ENCODE peak calls at places on chromosomes 3 and 15, in five cellular contexts. One of them, this sample, is unnamed.

GRCh38 chr3:112605285-112605684 is 35.7 kb downstream of the CCDC80 start:
- DNase-seq in tibial artery: no peak
- DNase-seq in astrocyte: peak; percentile 98
- DNase-seq in brain microvascular endothelial cell: peak; percentile 99
- DNase-seq in RWPE2: no peak
- DNase-seq in this sample: peak; percentile 33

GRCh38 chr15:40239671-40240618 is 1.1 kb downstream of the PAK6 start:
- DNase-seq in tibial artery: no peak
- DNase-seq in astrocyte: no peak
- DNase-seq in brain microvascular endothelial cell: no peak
- DNase-seq in RWPE2: no peak
- DNase-seq in this sample: no peak

GRCh38 chr3:161104561-161105551 is at the start of gene B3GALNT1:
- DNase-seq in tibial artery: peak; percentile 22
- DNase-seq in astrocyte: peak; percentile 74
- DNase-seq in brain microvascular endothelial cell: peak; percentile 32
- DNase-seq in RWPE2: no peak
- DNase-seq in this sample: peak; percentile 73

GRCh38 chr3:52439426-52440248 is 5.3 kb downstream of the SEMA3G start:
- DNase-seq in tibial artery: no peak
- DNase-seq in astrocyte: no peak
- DNase-seq in brain microvascular endothelial cell: no peak
- DNase-seq in RWPE2: no peak
- DNase-seq in this sample: no peak

GRCh38 chr3:3685721-3686120 is 113.5 kb upstream of the LRRN1 start:
- DNase-seq in tibial artery: no peak
- DNase-seq in astrocyte: no peak
- DNase-seq in brain microvascular endothelial cell: no peak
- DNase-seq in RWPE2: no peak
- DNase-seq in this sample: no peak

GRCh38 chr3:73571238-73571741 is 53.5 kb downstream of the PDZRN3 start:
- DNase-seq in tibial artery: no peak
- DNase-seq in astrocyte: no peak
- DNase-seq in brain microvascular endothelial cell: no peak
- DNase-seq in RWPE2: no peak
- DNase-seq in this sample: no peak

GRCh38 chr15:51561271-51561670 is 61.3 kb downstream of the DMXL2 start:
- DNase-seq in tibial artery: no peak
- DNase-seq in astrocyte: no peak
- DNase-seq in brain microvascular endothelial cell: no peak
- DNase-seq in RWPE2: no peak
- DNase-seq in this sample: no peak

GRCh38 chr3:53824795-53825194 is 21.4 kb downstream of the CHDH start:
- DNase-seq in tibial artery: no peak
- DNase-seq in astrocyte: no peak
- DNase-seq in brain microvascular endothelial cell: no peak
- DNase-seq in RWPE2: no peak
- DNase-seq in this sample: no peak

GRCh38 chr15:40048155-40048792 is 9.3 kb upstream of the SRP14 start:
- DNase-seq in tibial artery: no peak
- DNase-seq in astrocyte: no peak
- DNase-seq in brain microvascular endothelial cell: no peak
- DNase-seq in RWPE2: no peak
- DNase-seq in this sample: no peak

GRCh38 chr3:87390821-87391220 is 114.4 kb upstream of the POU1F1 start:
- DNase-seq in tibial artery: no peak
- DNase-seq in astrocyte: no peak
- DNase-seq in brain microvascular endothelial cell: no peak
- DNase-seq in RWPE2: no peak
- DNase-seq in this sample: no peak

GRCh38 chr3:78268716-78269668 is 1229.1 kb downstream of the ROBO2 start:
- DNase-seq in tibial artery: no peak
- DNase-seq in astrocyte: no peak
- DNase-seq in brain microvascular endothelial cell: no peak
- DNase-seq in RWPE2: no peak
- DNase-seq in this sample: no peak

GRCh38 chr15:59200560-59200959 is 6.1 kb upstream of the LDHAL6B start:
- DNase-seq in tibial artery: no peak
- DNase-seq in astrocyte: peak; percentile 24
- DNase-seq in brain microvascular endothelial cell: no peak
- DNase-seq in RWPE2: peak; percentile 15
- DNase-seq in this sample: no peak

GRCh38 chr15:59205839-59206622 is 612 bp upstream of the LDHAL6B start:
- DNase-seq in tibial artery: no peak
- DNase-seq in astrocyte: no peak
- DNase-seq in brain microvascular endothelial cell: no peak
- DNase-seq in RWPE2: peak; percentile 52
- DNase-seq in this sample: no peak

GRCh38 chr15:59206623-59207183 is at the start of gene LDHAL6B:
- DNase-seq in tibial artery: no peak
- DNase-seq in astrocyte: no peak
- DNase-seq in brain microvascular endothelial cell: no peak
- DNase-seq in RWPE2: peak; percentile 66
- DNase-seq in this sample: no peak

GRCh38 chr15:59203026-59203425 is 3.6 kb upstream of the LDHAL6B start:
- DNase-seq in tibial artery: no peak
- DNase-seq in astrocyte: no peak
- DNase-seq in brain microvascular endothelial cell: no peak
- DNase-seq in RWPE2: no peak
- DNase-seq in this sample: no peak

GRCh38 chr15:59203572-59203971 is 3.1 kb upstream of the LDHAL6B start:
- DNase-seq in tibial artery: no peak
- DNase-seq in astrocyte: no peak
- DNase-seq in brain microvascular endothelial cell: no peak
- DNase-seq in RWPE2: peak; percentile 11
- DNase-seq in this sample: no peak
- H3K36me3 ChIP-seq in tibial artery: peaks cover 92% of the 10 kb centered on the region
- H3K36me3 ChIP-seq in astrocyte: peaks cover 48% of the 10 kb centered on the region
- H3K36me3 ChIP-seq in brain microvascular endothelial cell: peaks cover 82% of the 10 kb centered on the region
- H3K36me3 ChIP-seq in RWPE2: peaks cover 98% of the 10 kb centered on the region
- H3K36me3 ChIP-seq in this sample: peaks cover 46% of the 10 kb centered on the region

GRCh38 chr3:33218072-33218445 is 551 bp downstream of the SUSD5 start:
- DNase-seq in tibial artery: no peak
- DNase-seq in astrocyte: peak; percentile 10
- DNase-seq in brain microvascular endothelial cell: peak; percentile 10
- DNase-seq in RWPE2: no peak
- DNase-seq in this sample: peak; percentile 2
- H3K27me3 ChIP-seq in tibial artery: no peaks in the 10 kb centered on the region
- H3K27me3 ChIP-seq in astrocyte: peaks cover 9% of the 10 kb centered on the region
- H3K27me3 ChIP-seq in brain microvascular endothelial cell: no peaks in the 10 kb centered on the region
- H3K27me3 ChIP-seq in RWPE2: peaks cover 21% of the 10 kb centered on the region
- H3K27me3 ChIP-seq in this sample: no peaks in the 10 kb centered on the region

DNA sequence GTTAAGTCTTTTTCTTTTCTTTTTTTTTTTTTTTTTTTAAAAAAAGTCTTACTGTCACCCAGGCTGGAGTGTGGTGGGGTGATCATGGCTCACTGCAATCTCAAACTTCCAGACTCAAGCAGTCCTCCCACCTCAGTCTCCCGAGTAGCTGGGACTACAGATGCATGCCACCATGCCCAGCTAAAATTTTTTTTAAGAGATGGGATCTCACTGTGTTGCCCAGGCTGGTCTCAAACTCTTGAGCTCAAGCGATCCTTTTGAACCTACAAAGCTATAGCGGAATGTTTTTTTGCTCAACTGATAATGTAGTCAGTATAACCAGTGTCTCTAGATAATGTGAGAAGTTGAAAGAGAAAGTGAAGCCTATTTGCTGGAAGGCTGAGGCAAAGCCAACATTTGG is 3.9 kb upstream of the IGF2BP2 start:
- DNase-seq in tibial artery: no peak
- DNase-seq in astrocyte: no peak
- DNase-seq in brain microvascular endothelial cell: no peak
- DNase-seq in RWPE2: no peak
- DNase-seq in this sample: no peak
- H3K4me3 ChIP-seq in tibial artery: no peak overlapping the region
- H3K4me3 ChIP-seq in astrocyte: no peak overlapping the region
- H3K4me3 ChIP-seq in brain microvascular endothelial cell: no peak overlapping the region
- H3K4me3 ChIP-seq in RWPE2: no peak overlapping the region
- H3K4me3 ChIP-seq in this sample: no peak overlapping the region

GRCh38 chr15:43403616-43404015 is 32.7 kb downstream of the TUBGCP4 start:
- DNase-seq in tibial artery: no peak
- DNase-seq in astrocyte: no peak
- DNase-seq in brain microvascular endothelial cell: no peak
- DNase-seq in RWPE2: no peak
- DNase-seq in this sample: no peak

GRCh38 chr15:43406192-43406591 is 35.3 kb downstream of the TUBGCP4 start:
- DNase-seq in tibial artery: no peak
- DNase-seq in astrocyte: no peak
- DNase-seq in brain microvascular endothelial cell: no peak
- DNase-seq in RWPE2: no peak
- DNase-seq in this sample: no peak

GRCh38 chr15:43406808-43407207 is 35.9 kb downstream of the TUBGCP4 start:
- DNase-seq in tibial artery: no peak
- DNase-seq in astrocyte: no peak
- DNase-seq in brain microvascular endothelial cell: no peak
- DNase-seq in RWPE2: no peak
- DNase-seq in this sample: no peak

GRCh38 chr15:43404130-43404529 is 33.2 kb downstream of the TUBGCP4 start:
- DNase-seq in tibial artery: no peak
- DNase-seq in astrocyte: no peak
- DNase-seq in brain microvascular endothelial cell: no peak
- DNase-seq in RWPE2: no peak
- DNase-seq in this sample: no peak

DNA sequence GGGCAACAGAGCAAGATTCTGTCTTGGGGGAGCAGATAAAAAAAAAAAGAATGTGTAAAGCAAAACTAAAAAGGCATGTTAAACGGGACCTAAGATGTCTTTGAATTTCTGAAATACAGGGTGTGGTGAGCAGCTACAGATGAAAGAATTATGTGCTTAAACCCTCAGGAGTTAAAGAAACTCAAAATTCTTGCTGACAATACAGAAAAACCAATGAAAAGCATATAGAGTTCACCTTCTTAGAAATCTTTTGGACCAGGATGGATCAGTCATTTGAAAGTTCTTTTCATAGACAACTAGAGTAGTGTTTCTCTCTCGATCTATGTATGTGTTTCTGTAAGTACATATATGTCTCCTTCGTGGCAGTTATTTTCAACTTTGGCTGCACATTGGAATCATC is 31.4 kb downstream of the TUBGCP4 start:
- DNase-seq in tibial artery: no peak
- DNase-seq in astrocyte: no peak
- DNase-seq in brain microvascular endothelial cell: no peak
- DNase-seq in RWPE2: no peak
- DNase-seq in this sample: no peak
- H3K36me3 ChIP-seq in tibial artery: peaks cover 100% of the 10 kb centered on the region
- H3K36me3 ChIP-seq in astrocyte: peaks cover 69% of the 10 kb centered on the region
- H3K36me3 ChIP-seq in brain microvascular endothelial cell: peaks cover 51% of the 10 kb centered on the region
- H3K36me3 ChIP-seq in RWPE2: peaks cover 98% of the 10 kb centered on the region
- H3K36me3 ChIP-seq in this sample: peaks cover 78% of the 10 kb centered on the region

GRCh38 chr3:31639828-31640227 is 107.1 kb downstream of the STT3B start:
- DNase-seq in tibial artery: no peak
- DNase-seq in astrocyte: no peak
- DNase-seq in brain microvascular endothelial cell: no peak
- DNase-seq in RWPE2: no peak
- DNase-seq in this sample: no peak

GRCh38 chr3:31634485-31634884 is 101.8 kb downstream of the STT3B start:
- DNase-seq in tibial artery: no peak
- DNase-seq in astrocyte: peak; percentile 44
- DNase-seq in brain microvascular endothelial cell: peak; percentile 43
- DNase-seq in RWPE2: no peak
- DNase-seq in this sample: peak; percentile 23

GRCh38 chr3:31636693-31637442 is 104.1 kb downstream of the STT3B start:
- DNase-seq in tibial artery: no peak
- DNase-seq in astrocyte: no peak
- DNase-seq in brain microvascular endothelial cell: no peak
- DNase-seq in RWPE2: no peak
- DNase-seq in this sample: no peak

GRCh38 chr3:31636063-31636462 is 103.3 kb downstream of the STT3B start:
- DNase-seq in tibial artery: no peak
- DNase-seq in astrocyte: no peak
- DNase-seq in brain microvascular endothelial cell: no peak
- DNase-seq in RWPE2: no peak
- DNase-seq in this sample: no peak

GRCh38 chr3:31635586-31635985 is 102.9 kb downstream of the STT3B start:
- DNase-seq in tibial artery: no peak
- DNase-seq in astrocyte: no peak
- DNase-seq in brain microvascular endothelial cell: no peak
- DNase-seq in RWPE2: no peak
- DNase-seq in this sample: no peak
- H3K27me3 ChIP-seq in tibial artery: no peaks in the 10 kb centered on the region
- H3K27me3 ChIP-seq in astrocyte: no peaks in the 10 kb centered on the region
- H3K27me3 ChIP-seq in brain microvascular endothelial cell: no peaks in the 10 kb centered on the region
- H3K27me3 ChIP-seq in RWPE2: no peaks in the 10 kb centered on the region
- H3K27me3 ChIP-seq in this sample: no peaks in the 10 kb centered on the region

GRCh38 chr15:68781209-68781608 is 39.5 kb downstream of the ANP32A start:
- DNase-seq in tibial artery: no peak
- DNase-seq in astrocyte: no peak
- DNase-seq in brain microvascular endothelial cell: no peak
- DNase-seq in RWPE2: no peak
- DNase-seq in this sample: no peak
- H3K4me3 ChIP-seq in tibial artery: no peak overlapping the region
- H3K4me3 ChIP-seq in astrocyte: no peak overlapping the region
- H3K4me3 ChIP-seq in brain microvascular endothelial cell: no peak overlapping the region
- H3K4me3 ChIP-seq in RWPE2: no peak overlapping the region
- H3K4me3 ChIP-seq in this sample: no peak overlapping the region

DNA sequence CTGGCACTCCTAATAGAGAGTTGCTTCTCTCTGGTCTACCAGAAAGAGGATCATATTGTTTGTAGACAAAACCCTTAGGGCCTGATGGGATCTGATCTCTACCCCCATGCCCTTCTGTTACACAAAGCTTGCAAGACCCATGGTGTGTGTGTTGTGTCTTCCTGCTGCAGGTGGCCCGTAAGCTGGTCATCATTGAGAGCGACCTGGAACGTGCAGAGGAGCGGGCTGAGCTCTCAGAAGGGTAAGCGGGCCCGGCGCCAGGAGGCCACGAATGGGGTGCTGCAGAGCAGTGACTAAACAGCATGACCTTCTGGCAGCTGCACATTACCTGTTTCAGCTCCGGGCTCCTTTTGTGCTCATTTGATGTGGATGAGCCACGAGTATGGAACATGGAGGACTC is 18.2 kb downstream of the TPM1 start:
- DNase-seq in tibial artery: no peak
- DNase-seq in astrocyte: no peak
- DNase-seq in brain microvascular endothelial cell: no peak
- DNase-seq in RWPE2: no peak
- DNase-seq in this sample: no peak
- H3K36me3 ChIP-seq in tibial artery: peaks cover 100% of the 10 kb centered on the region
- H3K36me3 ChIP-seq in astrocyte: peaks cover 96% of the 10 kb centered on the region
- H3K36me3 ChIP-seq in brain microvascular endothelial cell: peaks cover 98% of the 10 kb centered on the region
- H3K36me3 ChIP-seq in RWPE2: peaks cover 100% of the 10 kb centered on the region
- H3K36me3 ChIP-seq in this sample: peaks cover 98% of the 10 kb centered on the region

GRCh38 chr3:128442949-128443348 is 23.7 kb downstream of the DNAJB8 start:
- DNase-seq in tibial artery: no peak
- DNase-seq in astrocyte: no peak
- DNase-seq in brain microvascular endothelial cell: no peak
- DNase-seq in RWPE2: no peak
- DNase-seq in this sample: no peak
- H3K27me3 ChIP-seq in tibial artery: no peaks in the 10 kb centered on the region
- H3K27me3 ChIP-seq in astrocyte: peaks cover 28% of the 10 kb centered on the region
- H3K27me3 ChIP-seq in brain microvascular endothelial cell: peaks cover 8% of the 10 kb centered on the region
- H3K27me3 ChIP-seq in RWPE2: no peaks in the 10 kb centered on the region
- H3K27me3 ChIP-seq in this sample: no peaks in the 10 kb centered on the region

GRCh38 chr3:116864627-116864927 is 155.0 kb downstream of the TUSC7 start:
- DNase-seq in tibial artery: no peak
- DNase-seq in astrocyte: no peak
- DNase-seq in brain microvascular endothelial cell: no peak
- DNase-seq in RWPE2: no peak
- DNase-seq in this sample: no peak

GRCh38 chr3:116863842-116864626 is 154.5 kb downstream of the TUSC7 start:
- DNase-seq in tibial artery: no peak
- DNase-seq in astrocyte: peak; percentile 34
- DNase-seq in brain microvascular endothelial cell: peak; percentile 39
- DNase-seq in RWPE2: no peak
- DNase-seq in this sample: no peak

GRCh38 chr3:116863270-116863770 is 153.7 kb downstream of the TUSC7 start:
- DNase-seq in tibial artery: no peak
- DNase-seq in astrocyte: no peak
- DNase-seq in brain microvascular endothelial cell: no peak
- DNase-seq in RWPE2: no peak
- DNase-seq in this sample: no peak
- H3K4me3 ChIP-seq in tibial artery: no peak overlapping the region
- H3K4me3 ChIP-seq in astrocyte: no peak overlapping the region
- H3K4me3 ChIP-seq in brain microvascular endothelial cell: no peak overlapping the region
- H3K4me3 ChIP-seq in RWPE2: no peak overlapping the region
- H3K4me3 ChIP-seq in this sample: no peak overlapping the region